ENCODE peak calls at places on chromosomes 13 and 19, in four cellular contexts. H, R, B and X are unnamed samples.

GRCh38 chr13:111899714-111900389 is 167.1 kb upstream of the SOX1 start:
- DNase-seq in H (no peak), R (no peak), B (no peak), X (no peak)

GRCh38 chr13:80931118-80931517 is 590.2 kb upstream of the SPRY2 start:
- DNase-seq in H (no peak), R (no peak), B (no peak), X (no peak)

GRCh38 chr19:2261438-2262172 is 5.4 kb upstream of the JSRP1 start:
- DNase-seq in H (peak; percentile 57), R (peak; percentile 52), B (peak; percentile 56), X (no peak)

GRCh38 chr19:47056416-47056815 is 8.0 kb upstream of the TMEM160 start:
- DNase-seq in H (no peak), R (no peak), B (no peak), X (no peak)

GRCh38 chr19:2475018-2475701 is 767 bp upstream of the GADD45B start:
- DNase-seq in H (peak; percentile 45), R (peak; percentile 65), B (no peak), X (peak; percentile 45)

GRCh38 chr19:1049106-1049505 is 9.2 kb downstream of the ABCA7 start:
- DNase-seq in H (no peak), R (no peak), B (no peak), X (no peak)

GRCh38 chr19:47111081-47111589 is 2.4 kb downstream of the ZC3H4 start:
- DNase-seq in H (peak; percentile 44), R (peak; percentile 51), B (peak; percentile 33), X (peak; percentile 42)

GRCh38 chr19:38919837-38920528 is 8.0 kb upstream of the CCER2 start:
- DNase-seq in H (no peak), R (no peak), B (no peak), X (no peak)

GRCh38 chr13:78909276-78909675 is 250.3 kb upstream of the OBI1 start:
- DNase-seq in H (no peak), R (no peak), B (no peak), X (no peak)

GRCh38 chr13:27440408-27440807 is 10.0 kb downstream of the MTIF3 start:
- DNase-seq in H (no peak), R (no peak), B (no peak), X (no peak)

GRCh38 chr13:46629811-46630413 is 76.9 kb downstream of the LRCH1 start:
- DNase-seq in H (no peak), R (no peak), B (no peak), X (no peak)

GRCh38 chr19:48866692-48867091 is 1.7 kb downstream of the PLEKHA4 start:
- DNase-seq in H (no peak), R (no peak), B (no peak), X (no peak)

GRCh38 chr19:4606921-4607678 is 32.2 kb upstream of the TNFAIP8L1 start:
- DNase-seq in H (no peak), R (no peak), B (peak; percentile 98), X (no peak)

GRCh38 chr19:916645-917322 is 349 bp upstream of the KISS1R start:
- DNase-seq in H (no peak), R (no peak), B (no peak), X (no peak)

GRCh38 chr19:15331419-15332310 is 674 bp downstream of the BRD4 start:
- DNase-seq in H (peak; percentile 47), R (peak; percentile 71), B (peak; percentile 58), X (peak; percentile 64)

GRCh38 chr19:48962029-48962848 is 2.9 kb upstream of the FTL start:
- DNase-seq in H (peak; percentile 34), R (no peak), B (peak; percentile 39), X (no peak)

GRCh38 chr13:45055902-45056648 is 64.2 kb upstream of the GTF2F2 start:
- DNase-seq in H (no peak), R (no peak), B (no peak), X (no peak)

GRCh38 chr19:14472202-14472961 is 2.8 kb downstream of the PTGER1 start:
- DNase-seq in H (peak; percentile 90), R (peak; percentile 78), B (peak; percentile 92), X (peak; percentile 72)

GRCh38 chr19:34502582-34503545 is 21.3 kb downstream of the WTIP start:
- DNase-seq in H (no peak), R (no peak), B (no peak), X (no peak)

GRCh38 chr19:40692212-40692551 is 1.7 kb upstream of the NUMBL start:
- DNase-seq in H (no peak), R (no peak), B (no peak), X (no peak)

GRCh38 chr13:111361046-111361872 is 40.8 kb downstream of the TEX29 start:
- DNase-seq in H (no peak), R (no peak), B (no peak), X (no peak)

GRCh38 chr13:107883561-107884175 is 331.7 kb downstream of the LIG4 start:
- DNase-seq in H (no peak), R (no peak), B (no peak), X (no peak)

GRCh38 chr19:1481893-1482360 is 2.9 kb upstream of the C19orf25 start:
- DNase-seq in H (no peak), R (no peak), B (no peak), X (no peak)

GRCh38 chr13:73677041-73677589 is 457.1 kb downstream of the KLF12 start:
- DNase-seq in H (no peak), R (no peak), B (no peak), X (no peak)

GRCh38 chr13:38993381-38993780 is 2.8 kb upstream of the STOML3 start:
- DNase-seq in H (no peak), R (no peak), B (no peak), X (no peak)

GRCh38 chr13:44231786-44232516 is 141.7 kb upstream of the SERP2 start:
- DNase-seq in H (no peak), R (no peak), B (no peak), X (no peak)